ENCODE peak calls at places on chromosomes 11 and 22, in ten cellular contexts. One of them, this sample, is unnamed.

GRCh38 chr22:27844656-27845602 is 43.4 kb upstream of the MN1 start:
- DNase-seq in K562: no peak
- DNase-seq in tibial nerve: no peak
- DNase-seq in lower leg skin: no peak
- DNase-seq in HCT116: no peak
- DNase-seq in sigmoid colon: peak
- DNase-seq in esophagus squamous epithelium: no peak
- DNase-seq in endothelial cell of umbilical vein: no peak
- DNase-seq in GM12891: no peak
- DNase-seq in IMR-90: no peak
- DNase-seq in this sample: no peak

GRCh38 chr22:36743011-36743410 is 32.9 kb downstream of the IFT27 start:
- DNase-seq in K562: no peak
- DNase-seq in tibial nerve: no peak
- DNase-seq in lower leg skin: peak
- DNase-seq in HCT116: no peak
- DNase-seq in sigmoid colon: peak
- DNase-seq in esophagus squamous epithelium: no peak
- DNase-seq in endothelial cell of umbilical vein: no peak
- DNase-seq in GM12891: no peak
- DNase-seq in IMR-90: no peak
- DNase-seq in this sample: no peak

GRCh38 chr22:28674121-28674563 is 5.5 kb downstream of the TTC28 start:
- DNase-seq in K562: no peak
- DNase-seq in tibial nerve: no peak
- DNase-seq in lower leg skin: no peak
- DNase-seq in HCT116: no peak
- DNase-seq in sigmoid colon: no peak
- DNase-seq in esophagus squamous epithelium: no peak
- DNase-seq in endothelial cell of umbilical vein: no peak
- DNase-seq in GM12891: peak
- DNase-seq in IMR-90: peak
- DNase-seq in this sample: no peak

GRCh38 chr11:128497057-128497957 is 90.1 kb downstream of the ETS1 start:
- DNase-seq in K562: no peak
- DNase-seq in tibial nerve: peak
- DNase-seq in lower leg skin: no peak
- DNase-seq in HCT116: peak
- DNase-seq in sigmoid colon: peak
- DNase-seq in esophagus squamous epithelium: no peak
- DNase-seq in endothelial cell of umbilical vein: peak
- DNase-seq in GM12891: no peak
- DNase-seq in IMR-90: peak
- DNase-seq in this sample: no peak

GRCh38 chr11:65169164-65169641 is 830 bp upstream of the SPDYC start:
- DNase-seq in K562: peak
- DNase-seq in tibial nerve: no peak
- DNase-seq in lower leg skin: no peak
- DNase-seq in HCT116: no peak
- DNase-seq in sigmoid colon: no peak
- DNase-seq in esophagus squamous epithelium: no peak
- DNase-seq in endothelial cell of umbilical vein: peak
- DNase-seq in GM12891: no peak
- DNase-seq in IMR-90: peak
- DNase-seq in this sample: peak

GRCh38 chr11:66889974-66890373 is 33.1 kb downstream of the LRFN4 start:
- DNase-seq in K562: no peak
- DNase-seq in tibial nerve: no peak
- DNase-seq in lower leg skin: no peak
- DNase-seq in HCT116: no peak
- DNase-seq in sigmoid colon: no peak
- DNase-seq in esophagus squamous epithelium: no peak
- DNase-seq in endothelial cell of umbilical vein: no peak
- DNase-seq in GM12891: no peak
- DNase-seq in IMR-90: no peak
- DNase-seq in this sample: no peak

GRCh38 chr22:41994506-41994905 is 4.1 kb upstream of the WBP2NL start:
- DNase-seq in K562: no peak
- DNase-seq in tibial nerve: no peak
- DNase-seq in lower leg skin: peak
- DNase-seq in HCT116: no peak
- DNase-seq in sigmoid colon: no peak
- DNase-seq in esophagus squamous epithelium: no peak
- DNase-seq in endothelial cell of umbilical vein: no peak
- DNase-seq in GM12891: no peak
- DNase-seq in IMR-90: no peak
- DNase-seq in this sample: peak

GRCh38 chr11:62919898-62920640 is 1.1 kb downstream of the CHRM1 start:
- DNase-seq in K562: peak
- DNase-seq in tibial nerve: no peak
- DNase-seq in lower leg skin: no peak
- DNase-seq in HCT116: no peak
- DNase-seq in sigmoid colon: no peak
- DNase-seq in esophagus squamous epithelium: no peak
- DNase-seq in endothelial cell of umbilical vein: no peak
- DNase-seq in GM12891: no peak
- DNase-seq in IMR-90: no peak
- DNase-seq in this sample: peak

GRCh38 chr11:7673724-7674434 is 579 bp upstream of the CYB5R2 start:
- DNase-seq in K562: peak
- DNase-seq in tibial nerve: peak
- DNase-seq in lower leg skin: peak
- DNase-seq in HCT116: peak
- DNase-seq in sigmoid colon: peak
- DNase-seq in esophagus squamous epithelium: no peak
- DNase-seq in endothelial cell of umbilical vein: no peak
- DNase-seq in GM12891: no peak
- DNase-seq in IMR-90: no peak
- DNase-seq in this sample: no peak

GRCh38 chr11:7671347-7671746 is 2.0 kb downstream of the CYB5R2 start:
- DNase-seq in K562: no peak
- DNase-seq in tibial nerve: no peak
- DNase-seq in lower leg skin: no peak
- DNase-seq in HCT116: no peak
- DNase-seq in sigmoid colon: no peak
- DNase-seq in esophagus squamous epithelium: no peak
- DNase-seq in endothelial cell of umbilical vein: no peak
- DNase-seq in GM12891: no peak
- DNase-seq in IMR-90: no peak
- DNase-seq in this sample: no peak

GRCh38 chr11:7672276-7672959 is 882 bp downstream of the CYB5R2 start:
- DNase-seq in K562: no peak
- DNase-seq in tibial nerve: no peak
- DNase-seq in lower leg skin: no peak
- DNase-seq in HCT116: no peak
- DNase-seq in sigmoid colon: no peak
- DNase-seq in esophagus squamous epithelium: no peak
- DNase-seq in endothelial cell of umbilical vein: no peak
- DNase-seq in GM12891: no peak
- DNase-seq in IMR-90: no peak
- DNase-seq in this sample: no peak

GRCh38 chr11:7671807-7672206 is 1.5 kb downstream of the CYB5R2 start:
- DNase-seq in K562: no peak
- DNase-seq in tibial nerve: no peak
- DNase-seq in lower leg skin: no peak
- DNase-seq in HCT116: no peak
- DNase-seq in sigmoid colon: no peak
- DNase-seq in esophagus squamous epithelium: no peak
- DNase-seq in endothelial cell of umbilical vein: no peak
- DNase-seq in GM12891: no peak
- DNase-seq in IMR-90: no peak
- DNase-seq in this sample: no peak

DNA sequence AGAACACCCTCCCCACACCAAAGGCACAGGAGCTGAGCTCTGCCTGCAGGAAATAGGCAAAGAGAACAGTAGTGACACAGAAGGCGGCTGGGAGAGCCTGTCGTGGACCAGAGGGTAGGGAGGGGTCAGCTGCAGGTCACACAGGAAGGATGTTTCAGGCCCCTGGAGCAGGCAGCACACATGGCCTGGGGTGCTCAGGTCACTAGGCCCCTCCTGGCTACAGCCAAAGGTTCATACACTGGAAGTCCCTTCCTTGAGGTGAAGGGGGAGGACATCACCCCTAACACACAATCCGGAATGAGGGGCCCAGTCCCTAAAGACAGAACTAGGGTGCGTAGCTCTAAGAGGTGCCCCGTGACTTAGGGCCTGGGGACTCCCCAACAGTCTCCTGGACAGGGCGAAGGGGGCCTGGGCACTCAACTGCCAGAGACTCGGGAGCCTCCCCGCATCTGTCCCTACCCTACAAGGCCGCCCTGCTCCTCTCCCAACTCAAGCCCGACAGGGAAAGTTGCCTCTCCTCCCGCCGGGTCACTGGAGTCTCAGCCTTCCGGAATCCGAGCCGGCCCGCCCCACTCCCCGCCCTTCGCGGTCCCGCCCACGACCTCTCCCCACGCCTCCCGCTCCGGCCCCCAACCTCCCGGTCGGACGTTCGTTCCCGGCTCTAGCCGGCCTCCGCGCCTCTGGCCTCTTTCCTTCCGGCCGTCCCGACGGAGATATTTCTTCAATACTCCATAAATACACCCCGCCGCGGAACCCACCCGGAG is at the start of gene CYB5R2:
- DNase-seq in K562: peak
- DNase-seq in tibial nerve: peak
- DNase-seq in lower leg skin: peak
- DNase-seq in HCT116: peak
- DNase-seq in sigmoid colon: peak
- DNase-seq in esophagus squamous epithelium: no peak
- DNase-seq in endothelial cell of umbilical vein: peak
- DNase-seq in GM12891: no peak
- DNase-seq in IMR-90: peak
- DNase-seq in this sample: no peak
- TF ChIP-seq POLR2A in K562: no peak
- TF ChIP-seq POLR2A in tibial nerve: no peak
- TF ChIP-seq POLR2A in lower leg skin: no peak
- TF ChIP-seq POLR2A in HCT116: no peak
- TF ChIP-seq POLR2A in sigmoid colon: no peak
- TF ChIP-seq POLR2A in esophagus squamous epithelium: no peak
- TF ChIP-seq POLR2A in endothelial cell of umbilical vein: no peak
- TF ChIP-seq POLR2A in GM12891: peak
- TF ChIP-seq POLR2A in IMR-90: no peak
- TF ChIP-seq POLR2A in this sample: no peak

GRCh38 chr11:116827461-116827860 is 2.2 kb upstream of the APOC3 start:
- DNase-seq in K562: no peak
- DNase-seq in tibial nerve: no peak
- DNase-seq in lower leg skin: no peak
- DNase-seq in HCT116: no peak
- DNase-seq in sigmoid colon: peak
- DNase-seq in esophagus squamous epithelium: no peak
- DNase-seq in endothelial cell of umbilical vein: no peak
- DNase-seq in GM12891: no peak
- DNase-seq in IMR-90: no peak
- DNase-seq in this sample: no peak

GRCh38 chr11:116825854-116826750 is 3.0 kb upstream of the APOA4 start:
- DNase-seq in K562: no peak
- DNase-seq in tibial nerve: no peak
- DNase-seq in lower leg skin: no peak
- DNase-seq in HCT116: no peak
- DNase-seq in sigmoid colon: peak
- DNase-seq in esophagus squamous epithelium: no peak
- DNase-seq in endothelial cell of umbilical vein: no peak
- DNase-seq in GM12891: no peak
- DNase-seq in IMR-90: no peak
- DNase-seq in this sample: no peak

GRCh38 chr11:116828632-116829524 is 829 bp upstream of the APOC3 start:
- DNase-seq in K562: peak
- DNase-seq in tibial nerve: no peak
- DNase-seq in lower leg skin: no peak
- DNase-seq in HCT116: no peak
- DNase-seq in sigmoid colon: no peak
- DNase-seq in esophagus squamous epithelium: no peak
- DNase-seq in endothelial cell of umbilical vein: no peak
- DNase-seq in GM12891: no peak
- DNase-seq in IMR-90: no peak
- DNase-seq in this sample: no peak

GRCh38 chr11:116825434-116825833 is 2.3 kb upstream of the APOA4 start:
- DNase-seq in K562: no peak
- DNase-seq in tibial nerve: no peak
- DNase-seq in lower leg skin: no peak
- DNase-seq in HCT116: no peak
- DNase-seq in sigmoid colon: no peak
- DNase-seq in esophagus squamous epithelium: no peak
- DNase-seq in endothelial cell of umbilical vein: no peak
- DNase-seq in GM12891: no peak
- DNase-seq in IMR-90: no peak
- DNase-seq in this sample: no peak

DNA sequence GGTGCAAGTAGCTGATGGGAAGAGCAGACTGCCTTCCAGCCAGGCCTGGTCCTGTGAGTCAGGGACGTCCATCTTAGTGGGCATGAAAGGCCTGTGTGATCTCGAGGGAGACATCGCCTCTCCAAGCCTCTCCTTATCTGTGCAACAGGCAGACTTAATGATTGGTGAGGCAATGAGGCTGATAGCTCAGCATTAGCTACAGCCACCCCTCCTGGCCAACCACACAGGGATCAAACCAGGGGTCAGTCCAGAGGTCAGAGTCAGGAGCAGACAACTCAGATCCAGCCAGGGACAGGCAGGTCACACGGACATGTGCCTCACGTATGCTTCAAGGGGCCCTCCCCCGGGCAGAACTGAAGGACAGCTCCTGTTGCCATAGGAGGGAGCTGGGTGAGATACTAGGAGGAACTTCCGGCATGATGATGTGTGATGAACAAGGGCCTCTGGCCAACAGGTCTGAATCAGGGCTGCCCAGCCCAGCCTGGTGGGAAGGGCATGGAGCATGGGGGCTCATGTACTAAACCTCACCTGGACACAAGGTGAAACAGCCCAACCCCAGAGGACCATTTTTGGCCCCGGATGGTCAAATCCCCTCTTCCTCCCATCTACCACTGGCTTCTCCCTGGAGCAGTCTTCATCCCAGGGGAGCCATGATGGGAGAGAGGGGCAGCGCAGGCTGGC is 2.8 kb upstream of the APOC3 start:
- DNase-seq in K562: peak
- DNase-seq in tibial nerve: no peak
- DNase-seq in lower leg skin: no peak
- DNase-seq in HCT116: no peak
- DNase-seq in sigmoid colon: peak
- DNase-seq in esophagus squamous epithelium: no peak
- DNase-seq in endothelial cell of umbilical vein: no peak
- DNase-seq in GM12891: no peak
- DNase-seq in IMR-90: no peak
- DNase-seq in this sample: no peak
- TF ChIP-seq POLR2A in K562: no peak
- TF ChIP-seq POLR2A in tibial nerve: no peak
- TF ChIP-seq POLR2A in lower leg skin: no peak
- TF ChIP-seq POLR2A in HCT116: no peak
- TF ChIP-seq POLR2A in sigmoid colon: no peak
- TF ChIP-seq POLR2A in esophagus squamous epithelium: no peak
- TF ChIP-seq POLR2A in endothelial cell of umbilical vein: no peak
- TF ChIP-seq POLR2A in GM12891: no peak
- TF ChIP-seq POLR2A in IMR-90: no peak
- TF ChIP-seq POLR2A in this sample: no peak

DNA sequence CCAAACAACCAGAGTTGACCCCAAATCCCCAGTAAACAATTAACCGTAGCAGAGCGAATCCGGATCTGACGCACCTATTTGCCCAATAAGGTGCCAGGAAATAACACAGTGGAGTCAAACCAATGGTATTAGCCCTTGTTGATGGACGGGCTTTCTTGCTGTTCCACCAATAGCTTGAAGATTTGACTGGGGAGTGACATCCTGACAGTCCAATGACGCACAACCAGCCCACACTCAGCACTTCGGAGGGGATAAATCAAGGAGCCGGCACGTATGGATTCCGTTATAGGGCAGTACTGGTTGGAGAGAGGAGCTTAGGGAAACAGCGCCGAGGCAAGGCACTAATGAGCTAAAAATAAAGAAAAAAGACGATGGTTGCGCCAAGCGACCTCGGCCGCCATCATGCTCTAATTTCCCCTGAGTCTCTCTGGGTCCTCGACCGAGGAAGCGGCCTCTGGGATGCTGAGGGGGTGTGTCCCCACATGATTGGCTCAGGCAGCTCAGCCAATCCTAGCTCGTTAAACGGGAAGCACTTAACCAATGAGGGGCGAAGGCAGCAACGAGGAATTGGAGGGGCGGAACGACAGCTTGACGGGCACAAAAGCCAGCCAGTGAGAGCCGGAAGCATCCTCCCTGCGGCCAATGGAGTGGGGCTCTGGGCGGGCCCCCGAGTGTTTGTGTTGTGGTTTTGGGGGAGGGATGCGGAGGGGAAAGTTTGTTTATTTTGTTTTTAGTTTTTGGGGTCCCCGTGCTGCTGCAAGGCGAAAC is 49.5 kb downstream of the FAM83F start:
- DNase-seq in K562: peak
- DNase-seq in tibial nerve: peak
- DNase-seq in lower leg skin: peak
- DNase-seq in HCT116: peak
- DNase-seq in sigmoid colon: peak
- DNase-seq in esophagus squamous epithelium: peak
- DNase-seq in endothelial cell of umbilical vein: peak
- DNase-seq in GM12891: peak
- DNase-seq in IMR-90: peak
- DNase-seq in this sample: peak
- TF ChIP-seq POLR2A in K562: peak
- TF ChIP-seq POLR2A in tibial nerve: peak
- TF ChIP-seq POLR2A in lower leg skin: no peak
- TF ChIP-seq POLR2A in HCT116: no peak
- TF ChIP-seq POLR2A in sigmoid colon: peak
- TF ChIP-seq POLR2A in esophagus squamous epithelium: peak
- TF ChIP-seq POLR2A in endothelial cell of umbilical vein: no peak
- TF ChIP-seq POLR2A in GM12891: peak
- TF ChIP-seq POLR2A in IMR-90: peak
- TF ChIP-seq POLR2A in this sample: no peak

GRCh38 chr22:20316844-20317401 is 2.9 kb downstream of the DGCR6L start:
- DNase-seq in K562: peak
- DNase-seq in tibial nerve: no peak
- DNase-seq in lower leg skin: peak
- DNase-seq in HCT116: no peak
- DNase-seq in sigmoid colon: no peak
- DNase-seq in esophagus squamous epithelium: no peak
- DNase-seq in endothelial cell of umbilical vein: no peak
- DNase-seq in GM12891: no peak
- DNase-seq in IMR-90: no peak
- DNase-seq in this sample: peak

GRCh38 chr22:20319041-20319744 is 667 bp downstream of the DGCR6L start:
- DNase-seq in K562: peak
- DNase-seq in tibial nerve: no peak
- DNase-seq in lower leg skin: peak
- DNase-seq in HCT116: no peak
- DNase-seq in sigmoid colon: peak
- DNase-seq in esophagus squamous epithelium: no peak
- DNase-seq in endothelial cell of umbilical vein: peak
- DNase-seq in GM12891: no peak
- DNase-seq in IMR-90: no peak
- DNase-seq in this sample: peak

GRCh38 chr22:20324139-20324516 is 4.3 kb upstream of the DGCR6L start:
- DNase-seq in K562: no peak
- DNase-seq in tibial nerve: no peak
- DNase-seq in lower leg skin: peak
- DNase-seq in HCT116: no peak
- DNase-seq in sigmoid colon: no peak
- DNase-seq in esophagus squamous epithelium: no peak
- DNase-seq in endothelial cell of umbilical vein: no peak
- DNase-seq in GM12891: no peak
- DNase-seq in IMR-90: no peak
- DNase-seq in this sample: no peak

GRCh38 chr22:20316217-20316843 is 3.5 kb downstream of the DGCR6L start:
- DNase-seq in K562: peak
- DNase-seq in tibial nerve: peak
- DNase-seq in lower leg skin: peak
- DNase-seq in HCT116: no peak
- DNase-seq in sigmoid colon: peak
- DNase-seq in esophagus squamous epithelium: no peak
- DNase-seq in endothelial cell of umbilical vein: no peak
- DNase-seq in GM12891: no peak
- DNase-seq in IMR-90: no peak
- DNase-seq in this sample: peak

DNA sequence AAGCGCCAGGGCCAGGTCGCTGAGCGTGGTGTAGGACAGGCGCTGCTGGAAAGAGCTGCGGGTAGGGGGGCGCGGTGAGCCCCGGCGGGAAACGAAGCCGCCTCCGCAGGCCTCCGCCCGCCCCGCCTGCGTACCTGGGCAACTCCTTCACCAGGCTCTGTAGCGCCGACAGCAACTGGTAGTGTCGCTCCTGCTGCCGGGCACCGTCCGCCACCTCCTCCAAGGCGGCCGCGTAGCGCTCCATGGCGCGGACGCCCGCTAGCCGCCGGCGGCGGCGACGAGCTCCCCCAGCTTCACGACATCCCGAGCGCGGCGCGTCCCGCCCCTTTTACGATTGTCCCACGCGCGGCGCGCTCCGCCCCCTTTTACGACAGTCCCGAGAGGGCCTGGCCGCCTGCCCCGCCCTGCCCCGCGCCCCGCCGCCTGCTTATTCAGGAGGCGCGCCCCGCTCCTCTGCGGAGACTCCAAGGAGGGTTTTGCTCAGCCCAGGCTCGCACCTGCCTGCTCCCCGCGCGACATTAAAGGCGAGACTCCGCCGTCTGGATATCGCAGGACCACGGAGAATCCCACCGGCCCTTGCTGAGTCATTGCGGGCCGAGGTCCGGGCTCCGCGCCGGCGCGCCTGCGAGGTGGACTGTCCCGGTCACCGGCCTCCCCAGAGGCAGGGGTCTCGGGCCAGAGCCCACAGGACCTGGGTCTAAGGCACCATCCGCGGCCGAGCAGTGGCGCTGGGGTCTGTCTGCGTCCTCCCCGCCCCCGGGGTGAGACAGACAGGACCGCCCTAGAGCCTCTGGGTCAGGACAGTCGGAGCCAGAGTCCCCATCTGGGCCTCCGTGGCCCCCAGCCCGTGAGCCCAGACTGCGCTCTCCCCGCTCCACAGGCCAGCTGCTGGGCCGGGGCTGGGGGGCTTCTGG is at the start of gene DGCR6L:
- DNase-seq in K562: peak
- DNase-seq in tibial nerve: peak
- DNase-seq in lower leg skin: peak
- DNase-seq in HCT116: peak
- DNase-seq in sigmoid colon: peak
- DNase-seq in esophagus squamous epithelium: peak
- DNase-seq in endothelial cell of umbilical vein: peak
- DNase-seq in GM12891: peak
- DNase-seq in IMR-90: peak
- DNase-seq in this sample: peak
- TF ChIP-seq POLR2A in K562: peak
- TF ChIP-seq POLR2A in tibial nerve: peak
- TF ChIP-seq POLR2A in lower leg skin: no peak
- TF ChIP-seq POLR2A in HCT116: peak
- TF ChIP-seq POLR2A in sigmoid colon: peak
- TF ChIP-seq POLR2A in esophagus squamous epithelium: peak
- TF ChIP-seq POLR2A in endothelial cell of umbilical vein: peak
- TF ChIP-seq POLR2A in GM12891: peak
- TF ChIP-seq POLR2A in IMR-90: peak
- TF ChIP-seq POLR2A in this sample: no peak